ENCODE peak calls at places on chromosomes 16 and 17, in nine cellular contexts. E is pancreas, O is endodermal cell, Y is Peyer's patch, X is adrenal gland, K is tibial nerve, Q is iPS DF 6.9, R is sigmoid colon, Z is PC-3. H is an unnamed sample.

GRCh38 chr17:51354908-51355307 is 94.6 kb downstream of the UTP18 start:
- DNase-seq in E (no peak), O (no peak), Y (no peak), X (no peak), K (no peak), Q (no peak), R (no peak), Z (no peak), H (no peak)

GRCh38 chr17:52027620-52028019 is 130.9 kb downstream of the CA10 start:
- DNase-seq in E (no peak), O (no peak), Y (no peak), X (no peak), K (no peak), Q (no peak), R (no peak), Z (peak; percentile 81), H (no peak)

GRCh38 chr17:72710834-72711233 is 381.7 kb downstream of the SLC39A11 start:
- DNase-seq in E (no peak), O (no peak), Y (no peak), X (no peak), K (no peak), Q (no peak), R (no peak), Z (peak; percentile 40), H (peak; percentile 36)

GRCh38 chr16:27352026-27352425 is 38.3 kb downstream of the IL4R start:
- DNase-seq in E (no peak), O (no peak), Y (no peak), X (no peak), K (no peak), Q (no peak), R (no peak), Z (no peak), H (no peak)

GRCh38 chr17:44001461-44001920 is 2.9 kb upstream of the NAGS start:
- DNase-seq in E (no peak), O (no peak), Y (no peak), X (no peak), K (no peak), Q (no peak), R (no peak), Z (no peak), H (no peak)

GRCh38 chr17:1577186-1577585 is 14.6 kb upstream of the PITPNA start:
- DNase-seq in E (peak; percentile 71), O (peak; percentile 84), Y (no peak), X (peak; percentile 95), K (peak; percentile 87), Q (no peak), R (peak; percentile 96), Z (peak; percentile 77), H (no peak)

GRCh38 chr17:3221850-3222249 is 14.4 kb downstream of the OR1A1 start:
- DNase-seq in E (no peak), O (no peak), Y (no peak), X (no peak), K (no peak), Q (no peak), R (no peak), Z (no peak), H (no peak)

GRCh38 chr17:39231587-39232551 is 6.1 kb upstream of the STAC2 start:
- DNase-seq in E (peak; percentile 73), O (peak; percentile 92), Y (no peak), X (no peak), K (no peak), Q (no peak), R (peak; percentile 74), Z (peak; percentile 15), H (peak; percentile 50)

GRCh38 chr17:5115673-5116651 is at the start of gene USP6:
- DNase-seq in E (peak; percentile 58), O (peak; percentile 61), Y (no peak), X (no peak), K (no peak), Q (no peak), R (no peak), Z (no peak), H (no peak)

GRCh38 chr17:57485566-57485865 is 229.2 kb downstream of the MSI2 start:
- DNase-seq in E (no peak), O (no peak), Y (no peak), X (no peak), K (no peak), Q (no peak), R (no peak), Z (no peak), H (no peak)
- H3K4me1 ChIP-seq in E (no peaks in the 10 kb centered on the region), O (no peaks in the 10 kb centered on the region), Y (no peaks in the 10 kb centered on the region), X (peaks cover 70% of the 10 kb centered on the region), K (peaks cover 8% of the 10 kb centered on the region), Q (no peaks in the 10 kb centered on the region), R (peaks cover 33% of the 10 kb centered on the region), Z (peaks cover 12% of the 10 kb centered on the region), H (peaks cover 10% of the 10 kb centered on the region)

GRCh38 chr17:7853693-7854043 is 1.2 kb upstream of the TMEM88 start:
- DNase-seq in E (no peak), O (peak; percentile 81), Y (no peak), X (no peak), K (no peak), Q (no peak), R (peak; percentile 67), Z (no peak), H (no peak)
- H3K4me3 ChIP-seq in E (no peak overlapping the region), O (no peak overlapping the region), Y (no peak overlapping the region), X (no peak overlapping the region), K (no peak overlapping the region), Q (no peak overlapping the region), R (no peak overlapping the region), Z (no peak overlapping the region), H (no peak overlapping the region)

GRCh38 chr16:56742030-56742984 is 12.4 kb downstream of the NUP93 start:
- DNase-seq in E (no peak), O (no peak), Y (no peak), X (no peak), K (no peak), Q (no peak), R (no peak), Z (peak; percentile 65), H (peak; percentile 50)

GRCh38 chr16:56748191-56748590 is 18.3 kb downstream of the NUP93 start:
- DNase-seq in E (no peak), O (no peak), Y (no peak), X (no peak), K (no peak), Q (no peak), R (no peak), Z (no peak), H (no peak)

GRCh38 chr16:56747486-56748045 is 17.6 kb downstream of the NUP93 start:
- DNase-seq in E (no peak), O (no peak), Y (no peak), X (no peak), K (no peak), Q (no peak), R (no peak), Z (no peak), H (no peak)

GRCh38 chr16:56743840-56744239 is 13.9 kb downstream of the NUP93 start:
- DNase-seq in E (no peak), O (peak; percentile 66), Y (no peak), X (peak; percentile 94), K (no peak), Q (no peak), R (no peak), Z (no peak), H (no peak)

DNA sequence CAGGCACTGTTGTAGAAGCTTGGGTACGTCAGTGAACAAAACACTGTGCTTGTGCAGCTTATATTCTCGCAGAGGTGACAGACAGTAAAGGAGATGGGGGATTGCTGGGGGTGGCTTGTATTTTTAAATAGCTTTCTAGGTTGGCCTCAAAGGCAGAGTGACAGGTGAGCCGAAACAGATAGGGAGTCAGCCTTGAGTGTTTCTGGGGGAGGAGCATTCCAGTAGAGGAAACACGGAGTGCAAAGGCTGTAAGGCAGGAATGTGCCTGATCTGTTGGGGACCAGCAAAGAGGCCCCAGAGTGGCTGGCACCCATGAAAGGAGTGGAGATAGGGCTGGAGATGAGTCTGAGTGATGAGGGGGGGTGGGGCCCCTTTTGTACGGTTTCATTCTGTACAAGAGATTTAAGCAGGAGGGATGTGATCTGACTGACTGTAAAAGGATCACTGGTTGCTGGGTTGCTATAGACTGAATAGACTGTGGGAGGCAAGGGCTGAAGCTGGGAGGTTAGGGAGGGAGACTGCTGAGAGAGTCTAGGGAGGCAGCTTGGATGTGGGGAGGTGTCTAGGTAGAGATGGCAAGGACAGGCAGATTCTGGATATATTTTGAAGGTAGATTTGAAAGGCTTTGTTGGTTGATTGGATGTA is 15.2 kb downstream of the NUP93 start:
- DNase-seq in E (no peak), O (peak; percentile 55), Y (no peak), X (no peak), K (no peak), Q (no peak), R (no peak), Z (no peak), H (peak; percentile 49)
- H3K4me1 ChIP-seq in E (peaks cover 27% of the 10 kb centered on the region), O (peaks cover 4% of the 10 kb centered on the region), Y (no peaks in the 10 kb centered on the region), X (peaks cover 58% of the 10 kb centered on the region), K (peaks cover 55% of the 10 kb centered on the region), Q (peaks cover 1% of the 10 kb centered on the region), R (peaks cover 47% of the 10 kb centered on the region), Z (peaks cover 16% of the 10 kb centered on the region), H (peaks cover 49% of the 10 kb centered on the region)

DNA sequence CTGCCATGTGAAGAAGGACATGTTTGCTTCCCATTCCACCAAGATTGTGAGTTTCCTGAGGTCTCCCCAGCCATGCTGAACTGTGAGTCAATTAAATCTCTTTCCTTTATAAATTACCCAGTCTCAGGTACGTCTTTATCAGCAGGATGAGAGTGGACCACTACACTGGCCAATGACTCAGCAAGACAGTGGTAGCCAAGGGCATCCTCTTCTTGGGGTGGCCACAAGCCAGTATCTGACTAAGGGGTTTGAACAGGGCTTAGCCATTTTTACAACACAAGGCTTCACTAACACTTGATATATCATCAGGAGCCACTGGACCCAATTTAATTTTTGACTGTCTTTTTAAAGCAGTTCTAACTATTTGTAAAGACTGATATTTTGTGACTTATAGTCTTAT is 21.1 kb upstream of the KRT24 start:
- DNase-seq in E (no peak), O (no peak), Y (no peak), X (no peak), K (no peak), Q (no peak), R (no peak), Z (peak; percentile 35), H (no peak)
- H3K4me3 ChIP-seq in E (no peak overlapping the region), O (no peak overlapping the region), Y (no peak overlapping the region), X (no peak overlapping the region), K (no peak overlapping the region), Q (no peak overlapping the region), R (no peak overlapping the region), Z (no peak overlapping the region), H (no peak overlapping the region)

DNA sequence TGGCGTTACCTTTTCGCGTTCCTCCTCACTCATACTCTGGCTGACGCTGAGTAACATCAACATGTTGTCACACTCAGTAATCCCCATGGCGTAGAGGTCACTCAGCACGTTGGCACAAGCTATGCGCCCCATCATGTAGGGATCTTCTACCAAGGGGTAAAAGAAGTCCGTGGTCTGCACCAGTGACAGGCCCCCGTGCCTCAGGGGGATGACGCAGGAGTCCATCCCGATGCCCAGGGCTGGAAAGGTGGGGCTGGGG is 596 bp downstream of the SEPHS2 start:
- DNase-seq in E (no peak), O (no peak), Y (no peak), X (no peak), K (no peak), Q (no peak), R (no peak), Z (no peak), H (no peak)
- H3K4me1 ChIP-seq in E (peaks cover 25% of the 10 kb centered on the region), O (peaks cover 3% of the 10 kb centered on the region), Y (peaks cover 16% of the 10 kb centered on the region), X (peaks cover 25% of the 10 kb centered on the region), K (peaks cover 23% of the 10 kb centered on the region), Q (no peaks in the 10 kb centered on the region), R (peaks cover 8% of the 10 kb centered on the region), Z (peaks cover 19% of the 10 kb centered on the region), H (peaks cover 29% of the 10 kb centered on the region)

GRCh38 chr16:31216116-31216469 is 842 bp downstream of the PYDC1 start:
- DNase-seq in E (no peak), O (no peak), Y (no peak), X (no peak), K (no peak), Q (no peak), R (no peak), Z (no peak), H (no peak)
- H3K4me3 ChIP-seq in E (no peak overlapping the region), O (peak overlapping the region; percentile 65), Y (peak overlapping the region; percentile 8), X (no peak overlapping the region), K (peak overlapping the region; percentile 53), Q (peak overlapping the region; percentile 5), R (peak overlapping the region; percentile 14), Z (peak overlapping the region; percentile 68), H (peak overlapping the region; percentile 43)

GRCh38 chr17:11668633-11669032 is 70.4 kb downstream of the DNAH9 start:
- DNase-seq in E (no peak), O (peak; percentile 79), Y (no peak), X (no peak), K (no peak), Q (peak; percentile 61), R (no peak), Z (no peak), H (no peak)
- H3K4me1 ChIP-seq in E (no peaks in the 10 kb centered on the region), O (no peaks in the 10 kb centered on the region), Y (no peaks in the 10 kb centered on the region), X (no peaks in the 10 kb centered on the region), K (no peaks in the 10 kb centered on the region), Q (peaks cover 2% of the 10 kb centered on the region), R (no peaks in the 10 kb centered on the region), Z (no peaks in the 10 kb centered on the region), H (no peaks in the 10 kb centered on the region)

H was measured in Caco-2.